ENCODE peak calls at places on chromosomes 11 and 22, in seven cellular contexts. W, X, F, R, V, M and Z are unnamed samples.

GRCh38 chr22:41382098-41382578 is 396 bp downstream of the TEF start:
- DNase-seq in W (peak), X (peak), F (peak), R (peak), V (peak), M (peak), Z (peak)

GRCh38 chr11:56932572-56933235 is 56.0 kb upstream of the OR5AK2 start:
- DNase-seq in W (no peak), X (no peak), F (no peak), R (peak), V (peak), M (no peak), Z (no peak)

GRCh38 chr11:3196161-3197043 is 22.2 kb downstream of the MRGPRG start:
- DNase-seq in W (no peak), X (no peak), F (no peak), R (no peak), V (no peak), M (no peak), Z (peak)

GRCh38 chr11:36165638-36166389 is 123.4 kb downstream of the COMMD9 start:
- DNase-seq in W (no peak), X (no peak), F (no peak), R (no peak), V (no peak), M (no peak), Z (no peak)

GRCh38 chr11:44729718-44730117 is 3.0 kb downstream of the TSPAN18 start:
- DNase-seq in W (no peak), X (no peak), F (no peak), R (peak), V (no peak), M (no peak), Z (no peak)

GRCh38 chr11:93614111-93614784 is 47.2 kb upstream of the CEP295 start:
- DNase-seq in W (no peak), X (no peak), F (no peak), R (peak), V (no peak), M (no peak), Z (no peak)

GRCh38 chr22:31241200-31241599 is 29.1 kb downstream of the LIMK2 start:
- DNase-seq in W (no peak), X (no peak), F (no peak), R (peak), V (no peak), M (no peak), Z (no peak)

GRCh38 chr22:50398698-50399648 is 55.8 kb downstream of the PPP6R2 start:
- DNase-seq in W (no peak), X (no peak), F (no peak), R (no peak), V (no peak), M (no peak), Z (no peak)

GRCh38 chr11:33701302-33701701 is 676 bp upstream of the C11orf91 start:
- DNase-seq in W (no peak), X (no peak), F (no peak), R (no peak), V (no peak), M (no peak), Z (no peak)

GRCh38 chr11:31805037-31805628 is 6.0 kb downstream of the PAX6 start:
- DNase-seq in W (peak), X (no peak), F (no peak), R (no peak), V (no peak), M (no peak), Z (no peak)

GRCh38 chr11:72735495-72736027 is 16.6 kb downstream of the ARAP1 start:
- DNase-seq in W (no peak), X (no peak), F (no peak), R (peak), V (peak), M (no peak), Z (no peak)

GRCh38 chr11:20623258-20623657 is 23.9 kb downstream of the SLC6A5 start:
- DNase-seq in W (no peak), X (no peak), F (no peak), R (no peak), V (no peak), M (no peak), Z (no peak)

GRCh38 chr11:1163911-1164735 is 6.4 kb downstream of the MUC5AC start:
- DNase-seq in W (peak), X (no peak), F (no peak), R (no peak), V (no peak), M (no peak), Z (peak)

GRCh38 chr11:72832301-72833082 is 18.3 kb downstream of the ATG16L2 start:
- DNase-seq in W (no peak), X (no peak), F (no peak), R (no peak), V (no peak), M (no peak), Z (peak)